ENCODE peak calls at places on chromosomes 7 and 10, in six cellular contexts. F is MM.1S, I is hepatocyte, B is fibroblast of lung, W is HCT116, K is HepG2. X is an unnamed sample. For H3K4me1, the result is how much of the 10 kb centered on the place peaks cover.

GRCh38 chr7:137882261-137882668 is 35.5 kb upstream of the DGKI start:
- DNase-seq in B (peak), I (no peak), K (no peak), F (no peak), W (peak), X (peak)

GRCh38 chr10:88938938-88939337 is 13.6 kb downstream of the ACTA2 start:
- DNase-seq in I (no peak), W (no peak), K (no peak), F (no peak), B (no peak), X (no peak)

GRCh38 chr10:71889388-71889987 is 38.4 kb upstream of the PSAP start:
- DNase-seq in K (no peak), I (no peak), F (no peak), B (no peak), W (no peak), X (no peak)

GRCh38 chr10:11782793-11783557 is 40.2 kb upstream of the PROSER2 start:
- DNase-seq in I (peak), W (peak), B (peak), F (peak), K (peak), X (peak)

GRCh38 chr10:80196950-80197315 is 8.4 kb downstream of the ANXA11 start:
- DNase-seq in F (peak), W (no peak), K (no peak), B (no peak), I (no peak), X (no peak)

GRCh38 chr7:157253850-157254249 is 83.0 kb upstream of the DNAJB6 start:
- DNase-seq in K (no peak), W (no peak), B (no peak), F (no peak), I (no peak), X (no peak)

GRCh38 chr7:3787717-3788311 is 486.8 kb downstream of the SDK1 start:
- DNase-seq in I (no peak), W (no peak), F (no peak), B (peak), K (no peak), X (no peak)

GRCh38 chr10:12608761-12609160 is 259.4 kb downstream of the CAMK1D start:
- DNase-seq in F (no peak), I (no peak), W (no peak), B (no peak), K (no peak), X (no peak)

GRCh38 chr10:61943699-61944444 is 42.4 kb downstream of the ARID5B start:
- DNase-seq in K (no peak), F (no peak), I (no peak), B (peak), W (no peak), X (peak)

GRCh38 chr7:79401254-79401653 is 52.2 kb downstream of the MAGI2 start:
- DNase-seq in W (no peak), I (no peak), K (no peak), B (no peak), F (no peak), X (no peak)

GRCh38 chr10:125156196-125156595 is 4.2 kb downstream of the CTBP2 start:
- DNase-seq in K (no peak), F (no peak), I (no peak), B (no peak), W (no peak), X (no peak)
- H3K4me1 ChIP-seq in K (under half), F (under half), I (half or more), B (under half), W (under half), X (half or more)

GRCh38 chr10:101218423-101219136 is 10.7 kb downstream of the LBX1 start:
- DNase-seq in I (no peak), B (no peak), W (no peak), F (no peak), K (no peak), X (no peak)

GRCh38 chr10:101221479-101222246 is 7.6 kb downstream of the LBX1 start:
- DNase-seq in F (no peak), W (no peak), K (no peak), B (no peak), I (no peak), X (peak)

GRCh38 chr10:101217450-101218281 is 11.6 kb downstream of the LBX1 start:
- DNase-seq in W (no peak), B (peak), K (peak), I (peak), F (no peak), X (no peak)

GRCh38 chr10:101219946-101220451 is 9.3 kb downstream of the LBX1 start:
- DNase-seq in I (no peak), K (no peak), W (no peak), B (no peak), F (no peak), X (no peak)

GRCh38 chr10:101219137-101219945 is 9.9 kb downstream of the LBX1 start:
- DNase-seq in B (no peak), F (no peak), I (no peak), W (no peak), K (no peak), X (no peak)
- TF ChIP-seq EZH2 in B (peak), F (peak), I (no peak), W (no peak), K (no peak), X (no peak)

GRCh38 chr10:120507651-120508050 is 50.6 kb downstream of the PLPP4 start:
- DNase-seq in I (no peak), F (no peak), W (no peak), B (no peak), K (no peak), X (peak)
- H3K4me1 ChIP-seq in I (under half), F (under half), W (under half), B (under half), K (under half), X (half or more)

DNA sequence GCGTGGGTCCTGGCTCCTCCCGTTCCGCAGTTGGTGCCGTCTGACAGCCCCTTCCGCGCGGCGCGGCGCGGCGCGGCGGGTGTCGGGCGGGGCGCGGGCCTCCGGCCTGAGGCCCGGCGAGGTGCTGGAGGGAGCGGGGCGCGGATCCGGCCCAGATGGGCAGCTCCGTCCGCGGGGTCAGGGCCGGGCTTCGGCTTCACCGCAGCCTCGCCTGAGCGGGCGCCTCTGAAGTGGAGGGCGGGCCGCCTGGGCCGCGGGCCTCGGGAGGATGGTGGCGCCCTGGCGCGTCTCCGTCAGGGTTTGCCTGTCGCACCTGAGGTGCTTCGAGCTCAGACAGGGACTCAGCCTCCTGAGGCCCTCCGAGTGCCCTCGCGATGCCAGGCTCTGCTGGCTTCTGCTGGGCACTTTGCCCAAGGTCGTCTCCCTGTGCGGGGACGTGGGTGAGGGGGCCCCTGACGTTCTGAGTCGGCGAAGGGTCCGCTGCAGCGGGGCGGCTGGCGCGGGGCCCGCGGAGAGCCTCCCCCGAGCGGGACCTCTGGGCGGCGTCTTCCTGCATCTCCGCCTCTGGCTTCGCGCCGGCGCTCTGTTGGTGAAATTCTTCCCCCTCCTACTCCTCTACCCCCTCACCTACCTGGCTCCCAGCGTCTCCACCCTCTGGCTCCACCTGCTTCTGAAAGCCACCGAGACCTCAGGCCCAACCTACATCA is 471 bp downstream of the ADCK2 start:
- DNase-seq in F (peak), W (no peak), I (peak), K (no peak), B (peak), X (peak)
- TF ChIP-seq EZH2 in F (no peak), W (no peak), I (no peak), K (no peak), B (no peak), X (no peak)

GRCh38 chr10:49179699-49180511 is 8.3 kb downstream of the TMEM273 start:
- DNase-seq in F (no peak), I (no peak), W (no peak), K (no peak), B (no peak), X (no peak)

GRCh38 chr10:49175587-49176309 is 12.4 kb downstream of the TMEM273 start:
- DNase-seq in I (no peak), K (no peak), F (no peak), W (no peak), B (no peak), X (no peak)

GRCh38 chr10:49178489-49179471 is 9.4 kb downstream of the TMEM273 start:
- DNase-seq in I (no peak), K (no peak), W (no peak), B (no peak), F (no peak), X (no peak)

GRCh38 chr10:49176310-49177268 is 11.6 kb downstream of the TMEM273 start:
- DNase-seq in W (no peak), K (no peak), B (no peak), I (no peak), F (no peak), X (no peak)

GRCh38 chr10:49177391-49178355 is 10.5 kb downstream of the TMEM273 start:
- DNase-seq in F (no peak), I (peak), K (peak), B (peak), W (peak), X (peak)
- H3K4me1 ChIP-seq in F (under half), I (under half), K (under half), B (under half), W (under half), X (under half)

DNA sequence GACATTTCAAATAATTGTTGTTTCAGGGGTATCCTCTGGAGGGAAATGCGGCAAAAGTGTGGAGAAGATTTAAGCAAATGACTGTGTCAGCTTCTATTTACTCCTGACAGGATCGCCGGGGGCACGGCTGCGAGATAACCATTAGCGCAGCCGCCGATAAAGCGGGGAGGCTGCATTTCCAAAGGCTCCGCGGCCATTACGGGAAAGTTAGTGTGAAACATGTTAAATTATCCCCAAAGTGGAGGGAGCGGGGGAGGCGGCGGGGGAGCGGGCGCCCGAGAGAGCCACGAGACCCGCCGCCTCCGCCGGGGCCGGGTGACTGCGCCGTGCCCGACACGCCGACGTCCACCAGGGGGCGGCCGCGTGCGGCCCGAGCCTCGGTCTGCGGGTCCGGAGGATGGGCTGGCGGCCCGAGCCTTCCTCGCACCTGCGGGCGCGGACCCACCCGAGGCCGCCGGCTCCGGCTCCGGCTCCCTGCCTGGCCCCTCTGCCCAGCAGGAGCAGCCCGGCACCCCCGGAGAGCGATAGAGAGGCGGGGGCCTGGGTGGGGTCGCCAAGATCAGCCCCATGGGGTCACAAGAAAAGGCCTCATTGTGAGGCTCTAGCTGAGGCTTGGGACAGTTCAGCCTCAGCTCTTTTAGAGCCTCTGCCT is 74.4 kb upstream of the PAX2 start:
- DNase-seq in F (peak), K (no peak), I (peak), B (no peak), W (no peak), X (no peak)
- TF ChIP-seq EZH2 in F (peak), K (no peak), I (peak), B (no peak), W (no peak), X (no peak)

GRCh38 chr7:78168869-78169268 is 370.3 kb downstream of the PHTF2 start:
- DNase-seq in B (no peak), I (no peak), F (no peak), W (no peak), K (no peak), X (no peak)

GRCh38 chr7:78167825-78168224 is 369.3 kb downstream of the PHTF2 start:
- DNase-seq in I (no peak), F (no peak), B (no peak), W (no peak), K (no peak), X (no peak)

GRCh38 chr7:78165454-78165853 is 366.9 kb downstream of the PHTF2 start:
- DNase-seq in W (no peak), K (no peak), B (no peak), F (no peak), I (no peak), X (no peak)

GRCh38 chr7:78161781-78162180 is 363.2 kb downstream of the PHTF2 start:
- DNase-seq in F (no peak), I (no peak), W (no peak), K (no peak), B (no peak), X (no peak)

DNA sequence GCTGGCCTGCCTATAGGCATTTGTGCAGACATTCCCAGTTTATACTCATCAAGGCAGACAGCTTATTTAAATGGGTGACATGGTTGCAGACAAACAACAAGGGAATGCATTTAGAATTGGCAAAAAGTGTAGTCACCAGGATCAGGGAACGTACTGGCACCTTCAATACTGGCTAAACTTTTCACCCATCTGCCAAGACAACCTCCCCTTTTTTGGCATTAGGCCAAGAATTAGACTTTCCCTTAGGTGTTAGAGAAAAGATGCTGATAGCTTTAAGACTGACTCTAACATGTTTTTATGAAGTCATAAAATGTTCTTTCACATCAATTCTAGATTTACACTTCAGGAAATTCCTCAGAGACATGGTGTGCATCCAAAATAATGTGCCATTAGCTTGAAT is 365.9 kb downstream of the PHTF2 start:
- DNase-seq in B (no peak), I (no peak), W (no peak), K (no peak), F (no peak), X (no peak)
- H3K4me1 ChIP-seq in B (under half), I (under half), W (under half), K (under half), F (under half), X (under half)

X was measured in mammary epithelial cell.